ENCODE peak calls at places on chromosomes 7 and 10, in five cellular contexts. A, V, H, D and C are unnamed samples.

GRCh38 chr7:33038639-33039038 is 23.9 kb downstream of the NT5C3A start:
- ATAC-seq in A (no peak), H (no peak), V (no peak), D (no peak), C (no peak)

GRCh38 chr10:103839867-103840746 is 15.3 kb downstream of the SH3PXD2A start:
- ATAC-seq in D (peak), H (no peak), A (no peak), V (no peak), C (no peak)

GRCh38 chr7:6154542-6155404 is 117.7 kb downstream of the CYTH3 start:
- ATAC-seq in D (peak), A (no peak), V (peak), H (no peak), C (no peak)

GRCh38 chr7:151689196-151689971 is 169.7 kb upstream of the RHEB start:
- ATAC-seq in H (no peak), V (no peak), D (peak), A (no peak), C (no peak)

GRCh38 chr10:125158528-125159485 is 1.6 kb downstream of the CTBP2 start:
- ATAC-seq in A (peak), H (no peak), D (peak), V (peak), C (peak)

GRCh38 chr10:97109562-97109961 is 76.2 kb downstream of the SLIT1 start:
- ATAC-seq in H (no peak), A (no peak), D (no peak), V (no peak), C (peak)

GRCh38 chr10:3848768-3849643 is 64.0 kb upstream of the KLF6 start:
- ATAC-seq in D (no peak), V (no peak), A (no peak), H (peak), C (no peak)

GRCh38 chr10:30534465-30535144 is 94.9 kb downstream of the LYZL2 start:
- ATAC-seq in V (peak), H (peak), A (peak), D (peak), C (peak)

GRCh38 chr7:27101188-27101905 is 1.1 kb downstream of the HOXA2 start:
- ATAC-seq in H (no peak), D (no peak), V (no peak), A (no peak), C (no peak)

GRCh38 chr7:369981-370621 is 80.1 kb downstream of the FOXL3 start:
- ATAC-seq in A (no peak), H (no peak), V (no peak), D (no peak), C (no peak)

GRCh38 chr7:5633161-5634106 is 148.0 kb downstream of the RNF216 start:
- ATAC-seq in A (no peak), V (no peak), H (no peak), D (no peak), C (no peak)

GRCh38 chr10:73734028-73734720 is 10.0 kb upstream of the SEC24C start:
- ATAC-seq in H (no peak), D (no peak), V (no peak), A (no peak), C (no peak)

GRCh38 chr10:14936584-14936983 is 17.3 kb downstream of the DCLRE1C start:
- ATAC-seq in A (no peak), V (no peak), H (no peak), D (no peak), C (no peak)